ENCODE peak calls at places on chromosomes 1 and 21, in five cellular contexts. K, M, G, R and H are unnamed samples.

GRCh38 chr1:160022330-160023310 is 9.2 kb downstream of the PIGM start:
- DNase-seq in K (peak; percentile 19), M (no peak), G (no peak), R (no peak), H (no peak)

GRCh38 chr1:217090073-217090911 is 367.1 kb upstream of the ESRRG start:
- DNase-seq in K (no peak), M (no peak), G (no peak), R (no peak), H (peak; percentile 17)

GRCh38 chr1:109104364-109105151 is 9.4 kb upstream of the ELAPOR1 start:
- DNase-seq in K (no peak), M (no peak), G (no peak), R (no peak), H (no peak)

GRCh38 chr1:156652131-156652991 is 10.4 kb downstream of the BCAN start:
- DNase-seq in K (no peak), M (no peak), G (peak; percentile 84), R (no peak), H (peak; percentile 93)

GRCh38 chr1:162271972-162272371 is 104.7 kb downstream of the SPATA46 start:
- DNase-seq in K (no peak), M (no peak), G (no peak), R (no peak), H (no peak)

GRCh38 chr21:35855463-35855862 is 204.9 kb downstream of the SETD4 start:
- DNase-seq in K (no peak), M (no peak), G (no peak), R (no peak), H (no peak)

GRCh38 chr1:156676820-156677615 is at the start of gene NES:
- DNase-seq in K (no peak), M (no peak), G (peak; percentile 87), R (no peak), H (peak; percentile 91)

GRCh38 chr1:162033445-162033844 is 9.8 kb upstream of the OLFML2B start:
- DNase-seq in K (no peak), M (no peak), G (no peak), R (no peak), H (no peak)

GRCh38 chr1:88877911-88878310 is 13.5 kb downstream of the GTF2B start:
- DNase-seq in K (no peak), M (no peak), G (no peak), R (no peak), H (no peak)

GRCh38 chr1:2583871-2584341 is 2.7 kb upstream of the PRXL2B start:
- DNase-seq in K (no peak), M (peak; percentile 18), G (no peak), R (peak; percentile 49), H (peak; percentile 51)

GRCh38 chr1:29240986-29241385 is 4.7 kb downstream of the PTPRU start:
- DNase-seq in K (no peak), M (peak; percentile 31), G (no peak), R (no peak), H (no peak)